ENCODE peak calls at places on chromosomes 5 and 9, in six cellular contexts. One of them, this sample, is unnamed.

GRCh38 chr5:142872795-142873194 is 102.6 kb downstream of the ARHGAP26 start:
- DNase-seq in SK-N-SH: peak
- DNase-seq in Panc1: no peak
- DNase-seq in H1: no peak
- DNase-seq in HepG2: no peak
- DNase-seq in GM12878: no peak
- DNase-seq in this sample: peak

GRCh38 chr9:89554307-89554706 is 50.5 kb upstream of the GADD45G start:
- DNase-seq in SK-N-SH: no peak
- DNase-seq in Panc1: no peak
- DNase-seq in H1: no peak
- DNase-seq in HepG2: no peak
- DNase-seq in GM12878: no peak
- DNase-seq in this sample: no peak

GRCh38 chr9:79140751-79141150 is 431.0 kb upstream of the TLE4 start:
- DNase-seq in SK-N-SH: no peak
- DNase-seq in Panc1: no peak
- DNase-seq in H1: no peak
- DNase-seq in HepG2: no peak
- DNase-seq in GM12878: no peak
- DNase-seq in this sample: no peak

GRCh38 chr5:159616967-159617366 is 286.7 kb upstream of the IL12B start:
- DNase-seq in SK-N-SH: no peak
- DNase-seq in Panc1: no peak
- DNase-seq in H1: no peak
- DNase-seq in HepG2: no peak
- DNase-seq in GM12878: no peak
- DNase-seq in this sample: no peak

GRCh38 chr9:89465726-89466308 is 32.1 kb downstream of the SEMA4D start:
- DNase-seq in SK-N-SH: no peak
- DNase-seq in Panc1: no peak
- DNase-seq in H1: no peak
- DNase-seq in HepG2: no peak
- DNase-seq in GM12878: no peak
- DNase-seq in this sample: no peak

GRCh38 chr5:165232629-165233028 is 1727.2 kb downstream of the MAT2B start:
- DNase-seq in SK-N-SH: no peak
- DNase-seq in Panc1: no peak
- DNase-seq in H1: no peak
- DNase-seq in HepG2: no peak
- DNase-seq in GM12878: no peak
- DNase-seq in this sample: no peak

GRCh38 chr9:33489070-33489469 is 15.3 kb upstream of the NOL6 start:
- DNase-seq in SK-N-SH: no peak
- DNase-seq in Panc1: no peak
- DNase-seq in H1: no peak
- DNase-seq in HepG2: no peak
- DNase-seq in GM12878: no peak
- DNase-seq in this sample: no peak

GRCh38 chr9:29001006-29001405 is 1427.7 kb upstream of the C9orf72 start:
- DNase-seq in SK-N-SH: no peak
- DNase-seq in Panc1: no peak
- DNase-seq in H1: no peak
- DNase-seq in HepG2: no peak
- DNase-seq in GM12878: no peak
- DNase-seq in this sample: no peak

GRCh38 chr9:131595771-131596743 is 50.7 kb downstream of the PRRT1B start:
- DNase-seq in SK-N-SH: no peak
- DNase-seq in Panc1: no peak
- DNase-seq in H1: no peak
- DNase-seq in HepG2: no peak
- DNase-seq in GM12878: no peak
- DNase-seq in this sample: no peak

GRCh38 chr9:38112010-38112409 is 43.0 kb upstream of the SHB start:
- DNase-seq in SK-N-SH: no peak
- DNase-seq in Panc1: no peak
- DNase-seq in H1: no peak
- DNase-seq in HepG2: no peak
- DNase-seq in GM12878: no peak
- DNase-seq in this sample: no peak

GRCh38 chr5:113090336-113091106 is 113.9 kb downstream of the DCP2 start:
- DNase-seq in SK-N-SH: peak
- DNase-seq in Panc1: no peak
- DNase-seq in H1: no peak
- DNase-seq in HepG2: no peak
- DNase-seq in GM12878: no peak
- DNase-seq in this sample: no peak
- TF ChIP-seq SIN3A in SK-N-SH: no peak
- TF ChIP-seq SIN3A in Panc1: no peak
- TF ChIP-seq SIN3A in H1: no peak
- TF ChIP-seq SIN3A in HepG2: no peak
- TF ChIP-seq SIN3A in GM12878: no peak
- TF ChIP-seq SIN3A in this sample: no peak

GRCh38 chr9:26657958-26658357 is 234.6 kb downstream of the CAAP1 start:
- DNase-seq in SK-N-SH: no peak
- DNase-seq in Panc1: no peak
- DNase-seq in H1: no peak
- DNase-seq in HepG2: no peak
- DNase-seq in GM12878: no peak
- DNase-seq in this sample: no peak

GRCh38 chr9:26650325-26650724 is 242.3 kb downstream of the CAAP1 start:
- DNase-seq in SK-N-SH: no peak
- DNase-seq in Panc1: no peak
- DNase-seq in H1: no peak
- DNase-seq in HepG2: no peak
- DNase-seq in GM12878: no peak
- DNase-seq in this sample: no peak

GRCh38 chr9:26655166-26655565 is 237.4 kb downstream of the CAAP1 start:
- DNase-seq in SK-N-SH: no peak
- DNase-seq in Panc1: no peak
- DNase-seq in H1: no peak
- DNase-seq in HepG2: no peak
- DNase-seq in GM12878: no peak
- DNase-seq in this sample: no peak

GRCh38 chr9:26658476-26658875 is 234.1 kb downstream of the CAAP1 start:
- DNase-seq in SK-N-SH: no peak
- DNase-seq in Panc1: no peak
- DNase-seq in H1: no peak
- DNase-seq in HepG2: no peak
- DNase-seq in GM12878: no peak
- DNase-seq in this sample: no peak

GRCh38 chr9:26656003-26656940 is 236.3 kb downstream of the CAAP1 start:
- DNase-seq in SK-N-SH: peak
- DNase-seq in Panc1: no peak
- DNase-seq in H1: peak
- DNase-seq in HepG2: peak
- DNase-seq in GM12878: no peak
- DNase-seq in this sample: peak
- TF ChIP-seq SIN3A in SK-N-SH: no peak
- TF ChIP-seq SIN3A in Panc1: no peak
- TF ChIP-seq SIN3A in H1: no peak
- TF ChIP-seq SIN3A in HepG2: no peak
- TF ChIP-seq SIN3A in GM12878: no peak
- TF ChIP-seq SIN3A in this sample: no peak

GRCh38 chr9:107615325-107615724 is 125.8 kb upstream of the KLF4 start:
- DNase-seq in SK-N-SH: no peak
- DNase-seq in Panc1: no peak
- DNase-seq in H1: no peak
- DNase-seq in HepG2: no peak
- DNase-seq in GM12878: no peak
- DNase-seq in this sample: no peak
- TF ChIP-seq SIN3A in SK-N-SH: no peak
- TF ChIP-seq SIN3A in Panc1: no peak
- TF ChIP-seq SIN3A in H1: no peak
- TF ChIP-seq SIN3A in HepG2: no peak
- TF ChIP-seq SIN3A in GM12878: no peak
- TF ChIP-seq SIN3A in this sample: no peak

DNA sequence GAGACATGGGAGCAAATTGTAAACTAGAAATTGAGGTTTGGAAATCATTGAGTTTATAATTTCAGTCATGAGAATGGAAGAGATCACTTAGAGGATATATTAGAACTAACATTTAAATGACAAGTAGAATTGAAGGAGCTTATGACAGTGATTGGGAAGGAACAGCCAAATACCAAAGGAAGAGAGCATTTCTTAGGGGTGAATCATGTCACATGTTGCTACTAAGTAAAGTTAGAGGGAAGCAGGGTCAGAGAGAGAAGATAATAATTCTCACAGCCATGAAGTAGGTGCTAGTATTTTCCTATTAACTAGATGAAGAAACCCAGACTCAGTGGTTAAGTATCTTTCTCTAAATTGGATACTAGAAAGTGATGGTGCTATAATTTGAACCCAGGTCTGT is 59.3 kb downstream of the COMMD10 start:
- DNase-seq in SK-N-SH: no peak
- DNase-seq in Panc1: no peak
- DNase-seq in H1: no peak
- DNase-seq in HepG2: no peak
- DNase-seq in GM12878: no peak
- DNase-seq in this sample: no peak
- TF ChIP-seq SIN3A in SK-N-SH: no peak
- TF ChIP-seq SIN3A in Panc1: no peak
- TF ChIP-seq SIN3A in H1: no peak
- TF ChIP-seq SIN3A in HepG2: no peak
- TF ChIP-seq SIN3A in GM12878: no peak
- TF ChIP-seq SIN3A in this sample: no peak

DNA sequence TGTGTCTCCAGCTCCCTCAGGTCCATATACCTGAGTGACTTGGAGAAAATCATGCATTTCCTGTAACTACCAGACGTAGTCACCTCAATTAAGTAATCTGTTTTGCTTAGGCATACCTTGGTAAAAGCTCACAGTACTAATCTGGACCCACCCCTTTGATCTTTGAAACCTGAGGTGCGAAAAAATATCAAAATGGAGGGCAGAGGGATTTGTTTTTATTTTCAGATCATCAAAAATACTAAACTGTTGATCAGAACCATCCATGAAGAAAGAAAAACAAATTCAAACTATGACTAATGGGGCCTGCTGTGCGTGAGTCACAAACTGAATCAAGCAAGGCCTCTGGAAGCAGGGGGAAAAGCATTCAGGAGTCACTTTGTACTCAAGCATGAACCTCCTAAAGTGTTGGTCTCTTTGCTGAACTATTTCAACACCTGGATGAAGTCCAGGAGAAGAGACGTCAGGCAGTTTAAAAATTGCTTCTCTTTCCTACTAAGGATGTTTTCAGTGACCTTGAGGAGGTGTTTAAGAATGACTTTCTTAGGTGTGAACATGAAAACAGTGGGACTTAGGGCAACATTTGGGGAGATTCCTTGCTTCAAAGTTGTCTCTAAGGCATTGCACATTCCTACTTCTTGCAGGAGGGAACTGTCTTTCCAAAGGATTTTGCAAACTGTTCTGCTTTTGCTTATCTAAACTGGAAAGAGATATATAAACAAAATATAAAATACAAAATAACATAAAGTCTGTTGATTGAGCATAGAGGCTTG is 76.3 kb downstream of the MUSK start:
- DNase-seq in SK-N-SH: no peak
- DNase-seq in Panc1: peak
- DNase-seq in H1: no peak
- DNase-seq in HepG2: no peak
- DNase-seq in GM12878: no peak
- DNase-seq in this sample: peak
- TF ChIP-seq SIN3A in SK-N-SH: peak
- TF ChIP-seq SIN3A in Panc1: no peak
- TF ChIP-seq SIN3A in H1: no peak
- TF ChIP-seq SIN3A in HepG2: no peak
- TF ChIP-seq SIN3A in GM12878: no peak
- TF ChIP-seq SIN3A in this sample: peak

GRCh38 chr9:76610009-76610352 is 151.0 kb downstream of the GCNT1 start:
- DNase-seq in SK-N-SH: no peak
- DNase-seq in Panc1: no peak
- DNase-seq in H1: no peak
- DNase-seq in HepG2: no peak
- DNase-seq in GM12878: no peak
- DNase-seq in this sample: no peak

GRCh38 chr9:76609285-76610008 is 150.5 kb downstream of the GCNT1 start:
- DNase-seq in SK-N-SH: no peak
- DNase-seq in Panc1: no peak
- DNase-seq in H1: no peak
- DNase-seq in HepG2: no peak
- DNase-seq in GM12878: no peak
- DNase-seq in this sample: no peak

GRCh38 chr9:76605271-76605670 is 146.3 kb downstream of the GCNT1 start:
- DNase-seq in SK-N-SH: no peak
- DNase-seq in Panc1: no peak
- DNase-seq in H1: no peak
- DNase-seq in HepG2: no peak
- DNase-seq in GM12878: peak
- DNase-seq in this sample: no peak

GRCh38 chr9:76607730-76608475 is 148.9 kb downstream of the GCNT1 start:
- DNase-seq in SK-N-SH: no peak
- DNase-seq in Panc1: no peak
- DNase-seq in H1: no peak
- DNase-seq in HepG2: no peak
- DNase-seq in GM12878: no peak
- DNase-seq in this sample: no peak

DNA sequence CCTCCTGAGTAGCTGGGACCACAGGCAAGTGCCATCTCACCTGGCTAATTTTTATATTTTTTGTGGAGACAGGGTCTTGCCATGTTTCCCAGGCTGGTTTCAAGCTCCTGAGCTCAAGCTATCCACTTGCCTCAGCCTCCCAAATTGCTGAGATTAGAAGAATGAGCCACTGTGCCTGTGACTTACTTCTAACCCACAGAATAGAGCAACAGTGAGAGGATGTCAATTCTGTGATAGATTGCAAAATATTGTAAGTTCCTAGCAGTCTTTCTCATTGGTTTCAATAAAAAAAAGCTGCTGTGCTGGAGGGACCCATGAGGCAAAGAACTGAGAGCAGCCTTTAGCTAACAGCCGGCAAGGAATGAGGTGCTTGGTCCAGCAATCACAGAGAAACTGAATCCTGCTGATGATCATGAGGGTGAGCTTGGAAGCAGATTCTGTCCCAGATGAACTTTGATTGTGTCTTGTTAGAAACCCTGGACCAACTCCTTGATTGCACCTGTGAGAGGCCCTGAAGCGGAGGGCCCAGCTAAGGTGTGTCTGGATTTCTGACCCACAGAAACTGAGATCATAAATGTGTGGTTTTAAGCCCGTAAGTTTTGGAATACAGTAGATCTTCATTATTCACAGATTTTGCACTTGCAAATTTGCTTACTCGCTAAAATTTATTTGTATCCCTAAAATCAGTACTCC is 149.7 kb downstream of the GCNT1 start:
- DNase-seq in SK-N-SH: no peak
- DNase-seq in Panc1: no peak
- DNase-seq in H1: no peak
- DNase-seq in HepG2: no peak
- DNase-seq in GM12878: no peak
- DNase-seq in this sample: no peak
- TF ChIP-seq SIN3A in SK-N-SH: no peak
- TF ChIP-seq SIN3A in Panc1: no peak
- TF ChIP-seq SIN3A in H1: no peak
- TF ChIP-seq SIN3A in HepG2: no peak
- TF ChIP-seq SIN3A in GM12878: no peak
- TF ChIP-seq SIN3A in this sample: no peak

This sample was measured in HCT116.